ENCODE peak calls at places on chromosomes 12 and 14, in six cellular contexts. O, U, H, N, Y and Z are unnamed samples.

GRCh38 chr14:105138551-105139111 is 29.9 kb downstream of the JAG2 start:
- DNase-seq in U (no peak), O (peak; percentile 35), Y (no peak), N (no peak), H (no peak), Z (no peak)

GRCh38 chr14:33534636-33535035 is 416.2 kb downstream of the EGLN3 start:
- DNase-seq in O (no peak), N (no peak), H (no peak), Y (no peak), U (no peak), Z (no peak)

GRCh38 chr12:104094284-104094683 is 30.0 kb downstream of the HCFC2 start:
- DNase-seq in Y (no peak), N (no peak), O (no peak), U (no peak), H (no peak), Z (no peak)

GRCh38 chr12:53820503-53820902 is 68.7 kb upstream of the CISTR start:
- DNase-seq in H (no peak), U (no peak), N (peak; percentile 6), Y (no peak), O (no peak), Z (no peak)

GRCh38 chr12:51275088-51275487 is 4.9 kb upstream of the SMAGP start:
- DNase-seq in Y (no peak), N (peak; percentile 37), O (no peak), U (no peak), H (no peak), Z (no peak)

GRCh38 chr14:56374421-56374820 is 205.2 kb upstream of the TMEM260 start:
- DNase-seq in O (no peak), H (no peak), U (no peak), Y (no peak), N (no peak), Z (no peak)

GRCh38 chr14:44914849-44915248 is 46.9 kb downstream of the KLHL28 start:
- DNase-seq in H (no peak), O (no peak), Y (no peak), U (no peak), N (peak; percentile 11), Z (no peak)

GRCh38 chr14:60722163-60722835 is 1.9 kb downstream of the SIX4 start:
- DNase-seq in N (peak; percentile 61), U (no peak), H (peak; percentile 72), O (no peak), Y (no peak), Z (no peak)

GRCh38 chr14:69610859-69611263 is 535 bp upstream of the SUSD6 start:
- DNase-seq in O (no peak), H (no peak), Y (no peak), U (no peak), N (peak; percentile 41), Z (no peak)

GRCh38 chr14:25001096-25001982 is 48.6 kb downstream of the STXBP6 start:
- DNase-seq in U (no peak), Y (no peak), N (no peak), O (no peak), H (no peak), Z (no peak)

GRCh38 chr12:70722584-70723343 is 85.5 kb upstream of the PTPRB start:
- DNase-seq in Y (no peak), U (no peak), N (no peak), H (no peak), O (no peak), Z (no peak)

GRCh38 chr14:91870001-91870400 is 2.7 kb upstream of the TC2N start:
- DNase-seq in U (no peak), O (no peak), Y (peak; percentile 38), H (no peak), N (no peak), Z (no peak)

GRCh38 chr14:39320318-39320717 is 86.6 kb downstream of the MIA2 start:
- DNase-seq in U (no peak), Y (no peak), O (no peak), N (no peak), H (no peak), Z (no peak)

GRCh38 chr14:95290769-95291440 is 28.8 kb downstream of the CLMN start:
- DNase-seq in O (no peak), Y (no peak), N (peak; percentile 42), H (no peak), U (no peak), Z (no peak)

GRCh38 chr12:132144115-132145071 is at the start of the genes DDX51 and NOC4L:
- DNase-seq in O (peak; percentile 95), Y (peak; percentile 92), N (peak; percentile 97), H (peak; percentile 98), U (peak; percentile 93), Z (peak; percentile 81)